ENCODE peak calls at places on chromosomes 6 and 20, in five cellular contexts. One of them, this sample, is unnamed.

GRCh38 chr20:922781-923180 is 6.6 kb upstream of the ANGPT4 start:
- DNase-seq in neural progenitor cell: no peak
- DNase-seq in PC-3: no peak
- DNase-seq in cardiac muscle cell: no peak
- DNase-seq in right lobe of liver: no peak
- DNase-seq in this sample: no peak

GRCh38 chr6:135546680-135547418 is 49.3 kb upstream of the AHI1 start:
- DNase-seq in PC-3: no peak
- DNase-seq in cardiac muscle cell: no peak
- DNase-seq in neural progenitor cell: no peak
- DNase-seq in right lobe of liver: no peak
- DNase-seq in this sample: no peak

GRCh38 chr20:20273281-20273680 is 94.6 kb upstream of the INSM1 start:
- DNase-seq in PC-3: peak
- DNase-seq in right lobe of liver: no peak
- DNase-seq in neural progenitor cell: no peak
- DNase-seq in cardiac muscle cell: no peak
- DNase-seq in this sample: no peak

GRCh38 chr6:68211242-68211795 is 423.8 kb upstream of the ADGRB3 start:
- DNase-seq in right lobe of liver: no peak
- DNase-seq in neural progenitor cell: no peak
- DNase-seq in PC-3: no peak
- DNase-seq in cardiac muscle cell: no peak
- DNase-seq in this sample: no peak

GRCh38 chr6:36570264-36570663 is 23.0 kb upstream of the STK38 start:
- DNase-seq in PC-3: no peak
- DNase-seq in neural progenitor cell: no peak
- DNase-seq in cardiac muscle cell: no peak
- DNase-seq in right lobe of liver: no peak
- DNase-seq in this sample: no peak

GRCh38 chr20:34970193-34971037 is 14.7 kb downstream of the MYH7B start:
- DNase-seq in cardiac muscle cell: no peak
- DNase-seq in neural progenitor cell: no peak
- DNase-seq in right lobe of liver: no peak
- DNase-seq in PC-3: no peak
- DNase-seq in this sample: no peak

GRCh38 chr6:144063744-144064401 is 31.5 kb downstream of the SF3B5 start:
- DNase-seq in right lobe of liver: peak
- DNase-seq in cardiac muscle cell: peak
- DNase-seq in neural progenitor cell: peak
- DNase-seq in PC-3: peak
- DNase-seq in this sample: no peak

GRCh38 chr6:84762220-84762940 is 2.0 kb downstream of the TBX18 start:
- DNase-seq in right lobe of liver: no peak
- DNase-seq in cardiac muscle cell: peak
- DNase-seq in PC-3: no peak
- DNase-seq in neural progenitor cell: peak
- DNase-seq in this sample: no peak

GRCh38 chr6:35943390-35943789 is 22.5 kb upstream of the SRPK1 start:
- DNase-seq in neural progenitor cell: no peak
- DNase-seq in cardiac muscle cell: no peak
- DNase-seq in right lobe of liver: no peak
- DNase-seq in PC-3: no peak
- DNase-seq in this sample: no peak

GRCh38 chr6:139553916-139554315 is 179.5 kb upstream of the CITED2 start:
- DNase-seq in right lobe of liver: no peak
- DNase-seq in cardiac muscle cell: no peak
- DNase-seq in neural progenitor cell: no peak
- DNase-seq in PC-3: no peak
- DNase-seq in this sample: no peak

GRCh38 chr20:45088247-45088646 is 12.7 kb downstream of the KCNS1 start:
- DNase-seq in right lobe of liver: no peak
- DNase-seq in PC-3: peak
- DNase-seq in cardiac muscle cell: no peak
- DNase-seq in neural progenitor cell: no peak
- DNase-seq in this sample: no peak

GRCh38 chr20:16732506-16733152 is 2.8 kb downstream of the SNRPB2 start:
- DNase-seq in PC-3: peak
- DNase-seq in cardiac muscle cell: no peak
- DNase-seq in right lobe of liver: no peak
- DNase-seq in neural progenitor cell: no peak
- DNase-seq in this sample: no peak

GRCh38 chr6:13397359-13398080 is 69.2 kb upstream of the TBC1D7 start:
- DNase-seq in neural progenitor cell: no peak
- DNase-seq in cardiac muscle cell: no peak
- DNase-seq in right lobe of liver: no peak
- DNase-seq in PC-3: no peak
- DNase-seq in this sample: no peak

GRCh38 chr6:143685653-143686052 is 7.9 kb downstream of the PHACTR2 start:
- DNase-seq in cardiac muscle cell: no peak
- DNase-seq in PC-3: no peak
- DNase-seq in right lobe of liver: no peak
- DNase-seq in neural progenitor cell: no peak
- DNase-seq in this sample: no peak

GRCh38 chr20:25553819-25554296 is 31.5 kb downstream of the NINL start:
- DNase-seq in cardiac muscle cell: no peak
- DNase-seq in neural progenitor cell: no peak
- DNase-seq in PC-3: no peak
- DNase-seq in right lobe of liver: no peak
- DNase-seq in this sample: no peak

GRCh38 chr20:62363920-62364851 is 2.9 kb downstream of the LAMA5 start:
- DNase-seq in PC-3: no peak
- DNase-seq in cardiac muscle cell: no peak
- DNase-seq in right lobe of liver: peak
- DNase-seq in neural progenitor cell: peak
- DNase-seq in this sample: no peak

GRCh38 chr6:137951064-137951597 is 84.1 kb downstream of the TNFAIP3 start:
- DNase-seq in right lobe of liver: no peak
- DNase-seq in cardiac muscle cell: no peak
- DNase-seq in PC-3: no peak
- DNase-seq in neural progenitor cell: no peak
- DNase-seq in this sample: no peak

GRCh38 chr6:31114970-31115849 is 610 bp downstream of the PSORS1C1 start:
- DNase-seq in cardiac muscle cell: no peak
- DNase-seq in PC-3: peak
- DNase-seq in right lobe of liver: no peak
- DNase-seq in neural progenitor cell: no peak
- DNase-seq in this sample: no peak

GRCh38 chr6:31114540-31114876 is at the start of gene PSORS1C1:
- DNase-seq in cardiac muscle cell: no peak
- DNase-seq in right lobe of liver: peak
- DNase-seq in neural progenitor cell: no peak
- DNase-seq in PC-3: peak
- DNase-seq in this sample: no peak

GRCh38 chr6:31118178-31118577 is 2.1 kb downstream of the CDSN start:
- DNase-seq in cardiac muscle cell: no peak
- DNase-seq in right lobe of liver: no peak
- DNase-seq in PC-3: no peak
- DNase-seq in neural progenitor cell: no peak
- DNase-seq in this sample: no peak

GRCh38 chr6:31115941-31116560 is 1.5 kb downstream of the PSORS1C1 start:
- DNase-seq in PC-3: no peak
- DNase-seq in right lobe of liver: no peak
- DNase-seq in cardiac muscle cell: no peak
- DNase-seq in neural progenitor cell: no peak
- DNase-seq in this sample: no peak

DNA sequence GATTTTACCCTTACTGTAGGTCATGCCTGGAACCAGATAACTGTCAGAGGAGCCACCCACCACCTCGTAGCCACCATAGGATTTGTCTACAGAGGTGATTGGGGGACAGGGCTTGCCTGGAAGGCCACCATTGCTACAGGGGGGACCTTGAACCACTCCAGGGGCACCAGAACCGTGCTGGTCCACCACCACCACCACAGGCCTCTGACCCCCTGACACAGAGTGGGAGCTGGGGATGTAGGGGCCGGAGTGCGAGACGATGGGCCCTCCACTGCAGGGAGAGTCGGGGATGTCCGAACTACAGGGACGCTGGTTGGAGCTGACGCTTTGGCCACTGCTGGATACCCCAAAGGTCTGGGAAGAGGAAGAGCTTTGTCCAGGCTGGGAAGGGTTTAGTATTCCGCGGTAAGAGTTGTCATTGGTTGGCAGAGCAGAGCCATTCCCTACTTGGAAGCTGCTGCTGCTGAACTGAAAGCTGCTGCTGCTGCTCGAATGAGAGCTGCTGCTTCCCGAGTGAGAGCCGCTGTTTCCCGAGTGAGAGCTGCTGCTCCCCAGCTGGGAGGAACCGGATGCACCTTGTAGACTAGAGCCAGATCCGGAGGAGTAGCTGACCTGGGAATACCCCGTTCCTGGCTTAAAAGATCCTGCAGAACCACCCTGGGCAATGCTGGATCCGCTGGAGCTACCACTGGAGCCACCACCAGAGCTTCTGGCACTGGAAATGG is 2.2 kb downstream of the PSORS1C1 start:
- DNase-seq in right lobe of liver: no peak
- DNase-seq in cardiac muscle cell: no peak
- DNase-seq in neural progenitor cell: no peak
- DNase-seq in PC-3: no peak
- DNase-seq in this sample: no peak
- H3K27ac ChIP-seq in right lobe of liver: no peak
- H3K27ac ChIP-seq in cardiac muscle cell: no peak
- H3K27ac ChIP-seq in neural progenitor cell: no peak
- H3K27ac ChIP-seq in PC-3: no peak
- H3K27ac ChIP-seq in this sample: no peak

DNA sequence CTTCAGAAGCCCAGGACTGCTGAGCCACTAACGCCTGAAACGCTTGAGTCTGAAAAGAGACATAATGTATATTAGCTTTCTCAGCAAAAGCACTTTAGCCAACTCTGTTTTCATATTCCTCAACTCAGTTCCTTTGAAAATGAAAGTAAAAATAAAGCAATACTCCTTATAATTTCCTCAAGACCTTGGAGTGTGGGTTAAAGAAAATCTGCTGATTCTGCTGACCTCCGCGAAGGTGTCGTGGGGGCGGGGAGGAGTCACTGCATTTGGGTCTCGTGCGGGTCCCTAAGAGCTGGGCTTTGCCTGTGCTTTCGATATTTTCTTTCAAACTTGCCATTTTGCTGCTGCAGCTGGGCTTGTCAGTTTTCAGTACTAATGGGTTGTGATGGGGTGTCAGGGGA is 142.2 kb upstream of the ARID1B start:
- DNase-seq in cardiac muscle cell: no peak
- DNase-seq in neural progenitor cell: no peak
- DNase-seq in right lobe of liver: no peak
- DNase-seq in PC-3: no peak
- DNase-seq in this sample: no peak
- H3K27ac ChIP-seq in cardiac muscle cell: no peak
- H3K27ac ChIP-seq in neural progenitor cell: no peak
- H3K27ac ChIP-seq in right lobe of liver: no peak
- H3K27ac ChIP-seq in PC-3: no peak
- H3K27ac ChIP-seq in this sample: no peak

GRCh38 chr6:56691201-56691595 is 48.5 kb upstream of the DST start:
- DNase-seq in right lobe of liver: no peak
- DNase-seq in PC-3: no peak
- DNase-seq in cardiac muscle cell: no peak
- DNase-seq in neural progenitor cell: no peak
- DNase-seq in this sample: no peak

GRCh38 chr6:56689663-56690062 is 47.0 kb upstream of the DST start:
- DNase-seq in PC-3: no peak
- DNase-seq in cardiac muscle cell: no peak
- DNase-seq in right lobe of liver: no peak
- DNase-seq in neural progenitor cell: no peak
- DNase-seq in this sample: no peak

GRCh38 chr6:56689114-56689513 is 46.4 kb upstream of the DST start:
- DNase-seq in neural progenitor cell: no peak
- DNase-seq in right lobe of liver: no peak
- DNase-seq in cardiac muscle cell: no peak
- DNase-seq in PC-3: no peak
- DNase-seq in this sample: no peak

GRCh38 chr6:56692586-56693245 is 50.0 kb upstream of the DST start:
- DNase-seq in PC-3: no peak
- DNase-seq in cardiac muscle cell: no peak
- DNase-seq in right lobe of liver: no peak
- DNase-seq in neural progenitor cell: no peak
- DNase-seq in this sample: no peak

GRCh38 chr6:56690519-56691200 is 48.0 kb upstream of the DST start:
- DNase-seq in right lobe of liver: no peak
- DNase-seq in neural progenitor cell: no peak
- DNase-seq in PC-3: peak
- DNase-seq in cardiac muscle cell: no peak
- DNase-seq in this sample: no peak
- H3K27ac ChIP-seq in right lobe of liver: peak
- H3K27ac ChIP-seq in neural progenitor cell: no peak
- H3K27ac ChIP-seq in PC-3: peak
- H3K27ac ChIP-seq in cardiac muscle cell: no peak
- H3K27ac ChIP-seq in this sample: peak

DNA sequence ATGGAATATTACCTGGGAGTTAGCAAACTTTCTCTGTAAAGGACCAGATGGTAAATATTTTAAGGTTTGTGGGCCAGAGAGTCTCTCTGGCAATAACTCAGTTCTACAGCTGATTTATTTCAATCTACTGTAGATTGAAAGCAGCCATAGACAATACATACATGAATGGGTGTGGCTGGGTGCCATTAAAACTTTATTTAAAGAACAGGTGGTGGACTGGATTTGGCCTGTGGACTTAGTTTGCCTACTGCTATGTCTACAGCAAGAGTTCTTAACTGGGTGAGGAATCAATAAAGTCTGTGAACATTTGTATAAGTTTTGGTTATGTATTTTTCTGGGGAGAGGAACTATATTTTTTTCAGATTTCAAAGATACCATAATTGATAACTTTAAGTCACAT is 55.1 kb downstream of the SLC22A2 start:
- DNase-seq in cardiac muscle cell: no peak
- DNase-seq in neural progenitor cell: no peak
- DNase-seq in PC-3: no peak
- DNase-seq in right lobe of liver: no peak
- DNase-seq in this sample: no peak
- H3K27ac ChIP-seq in cardiac muscle cell: no peak
- H3K27ac ChIP-seq in neural progenitor cell: no peak
- H3K27ac ChIP-seq in PC-3: no peak
- H3K27ac ChIP-seq in right lobe of liver: no peak
- H3K27ac ChIP-seq in this sample: no peak

DNA sequence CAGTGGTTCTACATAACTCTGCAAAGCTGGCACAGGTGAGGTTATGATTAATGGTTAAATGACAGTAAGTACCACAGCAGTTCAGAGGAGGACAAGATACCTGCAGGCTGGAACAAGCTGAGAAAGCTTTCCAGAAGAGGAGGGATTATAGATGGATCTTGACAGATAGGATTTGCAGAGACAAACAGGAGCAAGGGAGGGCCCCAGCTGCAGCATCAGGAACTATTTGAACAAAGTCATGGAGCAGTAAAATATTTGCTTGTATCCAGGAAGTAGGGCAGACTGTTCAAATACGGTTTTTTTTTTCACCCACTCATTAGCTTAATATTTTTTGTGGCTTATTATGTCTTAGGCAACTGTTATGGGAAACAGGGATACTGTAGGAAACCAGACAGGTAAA is 144.4 kb upstream of the MAN1A1 start:
- DNase-seq in PC-3: no peak
- DNase-seq in right lobe of liver: peak
- DNase-seq in neural progenitor cell: no peak
- DNase-seq in cardiac muscle cell: no peak
- DNase-seq in this sample: peak
- H3K27ac ChIP-seq in PC-3: no peak
- H3K27ac ChIP-seq in right lobe of liver: no peak
- H3K27ac ChIP-seq in neural progenitor cell: no peak
- H3K27ac ChIP-seq in cardiac muscle cell: no peak
- H3K27ac ChIP-seq in this sample: peak

GRCh38 chr6:130366011-130366963 is at the start of gene TMEM200A:
- DNase-seq in PC-3: no peak
- DNase-seq in neural progenitor cell: peak
- DNase-seq in right lobe of liver: peak
- DNase-seq in cardiac muscle cell: peak
- DNase-seq in this sample: no peak
- H3K27ac ChIP-seq in PC-3: no peak
- H3K27ac ChIP-seq in neural progenitor cell: no peak
- H3K27ac ChIP-seq in right lobe of liver: no peak
- H3K27ac ChIP-seq in cardiac muscle cell: no peak
- H3K27ac ChIP-seq in this sample: no peak

This sample was measured in caudate nucleus.